ENCODE peak calls at places on chromosomes 12 and 14, in eight cellular contexts. S is stimulated activated CD4-positive, alpha-beta T cell treated with anti-CD3 and anti-CD28 coated beads, Interleukin-12 subunit alpha, Interleukin-12 subunit beta, amount 100 ng/mL, for 48 hours; E is lung; B is uterus; O is activated CD4-positive, CD25-positive, alpha-beta regulatory T cell treated with anti-CD3 and anti-CD28 coated beads, Interleukin-2, amount 50 U/mL, for 72 hours; M is thyroid gland; H is stimulated activated CD8-positive, alpha-beta memory T cell treated with anti-CD3 and anti-CD28 coated beads, Interleukin-4, amount 100 ng/mL, for 1 hour; W is RPMI7951. D is an unnamed sample.
A peak's percentile ranks its signal among the peaks of the same experiment; 100 is the strongest.

GRCh38 chr12:84134797-84135366 is 777.7 kb downstream of the SLC6A15 start:
- DNase-seq in E (no peak), H (no peak), W (no peak), B (no peak), M (no peak), S (no peak), O (no peak), D (no peak)

GRCh38 chr12:62379026-62379722 is 87.5 kb upstream of the MON2 start:
- DNase-seq in S (no peak), M (no peak), H (no peak), W (no peak), O (no peak), B (no peak), E (no peak), D (no peak)

GRCh38 chr14:93655078-93655750 is 133.1 kb downstream of the PRIMA1 start:
- DNase-seq in O (no peak), M (peak; percentile 18), H (no peak), S (peak; percentile 22), W (peak; percentile 43), E (no peak), B (peak; percentile 53), D (no peak)

GRCh38 chr14:50173891-50174290 is 57.5 kb downstream of the SOS2 start:
- DNase-seq in E (no peak), H (no peak), O (no peak), B (no peak), S (no peak), M (no peak), W (peak; percentile 3), D (no peak)

GRCh38 chr12:69704357-69704756 is 5.3 kb upstream of the BEST3 start:
- DNase-seq in E (no peak), H (no peak), S (no peak), O (no peak), W (no peak), B (no peak), M (no peak), D (no peak)

GRCh38 chr14:23357261-23357660 is 4.6 kb upstream of the SLC22A17 start:
- DNase-seq in M (no peak), B (no peak), E (no peak), H (no peak), O (no peak), S (no peak), W (no peak), D (no peak)

GRCh38 chr14:78835052-78835451 is 664.9 kb downstream of the NRXN3 start:
- DNase-seq in S (no peak), E (no peak), O (no peak), H (no peak), W (no peak), B (no peak), M (no peak), D (no peak)

GRCh38 chr12:72444125-72444524 is 172.0 kb downstream of the TRHDE start:
- DNase-seq in O (no peak), W (no peak), E (no peak), S (no peak), M (no peak), B (no peak), H (no peak), D (no peak)

GRCh38 chr14:39265032-39265431 is 31.3 kb downstream of the MIA2 start:
- DNase-seq in S (no peak), M (no peak), H (no peak), B (no peak), W (peak; percentile 54), O (no peak), E (no peak), D (no peak)

GRCh38 chr12:18747960-18748359 is 10.0 kb downstream of the CAPZA3 start:
- DNase-seq in E (no peak), H (no peak), S (no peak), O (no peak), B (no peak), M (no peak), W (peak; percentile 83), D (no peak)

D was measured in stomach.